ENCODE peak calls at places on chromosome 11, in six cellular contexts. G, F, W, Z, M and O are unnamed samples.

GRCh38 chr11:125942771-125943428 is 2.9 kb upstream of the VSIG10L2 start:
- DNase-seq in G (no peak), W (no peak), F (no peak), M (peak; percentile 40), Z (no peak), O (no peak)

GRCh38 chr11:11027271-11027670 is 169.4 kb upstream of the ZBED5 start:
- DNase-seq in Z (no peak), W (peak; percentile 1), M (no peak), F (no peak), G (peak; percentile 61), O (no peak)

GRCh38 chr11:70411713-70412452 is 13.6 kb downstream of the CTTN start:
- DNase-seq in M (no peak), G (no peak), Z (no peak), F (no peak), W (no peak), O (peak; percentile 71)

GRCh38 chr11:62489204-62489603 is 57.4 kb downstream of the AHNAK start:
- DNase-seq in W (no peak), F (no peak), G (no peak), M (no peak), Z (no peak), O (no peak)

GRCh38 chr11:375065-376025 is 6.0 kb downstream of the B4GALNT4 start:
- DNase-seq in F (no peak), W (no peak), Z (no peak), M (no peak), G (no peak), O (no peak)

GRCh38 chr11:87439981-87440760 is 402.4 kb downstream of the TMEM135 start:
- DNase-seq in M (no peak), G (no peak), W (no peak), F (no peak), Z (no peak), O (no peak)

GRCh38 chr11:100908746-100909145 is 220.9 kb downstream of the PGR start:
- DNase-seq in W (no peak), Z (no peak), G (peak; percentile 73), F (no peak), M (no peak), O (no peak)

GRCh38 chr11:45085657-45086501 is 60.6 kb upstream of the PRDM11 start:
- DNase-seq in F (no peak), W (no peak), G (no peak), Z (no peak), M (no peak), O (no peak)

GRCh38 chr11:14672635-14673034 is 29.0 kb downstream of the PDE3B start:
- DNase-seq in G (peak; percentile 10), F (no peak), Z (no peak), M (no peak), W (no peak), O (no peak)

GRCh38 chr11:108916935-108917334 is 252.1 kb downstream of the DDX10 start:
- DNase-seq in F (no peak), G (no peak), M (no peak), W (no peak), Z (no peak), O (no peak)

GRCh38 chr11:46376258-46377050 is 5.0 kb upstream of the MDK start:
- DNase-seq in Z (no peak), W (no peak), G (no peak), F (no peak), M (no peak), O (no peak)

GRCh38 chr11:77062924-77063323 is 3.8 kb upstream of the CAPN5 start:
- DNase-seq in W (no peak), G (no peak), F (no peak), Z (no peak), M (no peak), O (no peak)

GRCh38 chr11:5069272-5069671 is at the start of gene OR52E1:
- DNase-seq in G (no peak), W (no peak), M (no peak), Z (no peak), F (no peak), O (no peak)

GRCh38 chr11:18700375-18700774 is 1.8 kb downstream of the TMEM86A start:
- DNase-seq in F (no peak), Z (no peak), M (no peak), W (no peak), G (no peak), O (no peak)

GRCh38 chr11:121652982-121653381 is 200.2 kb upstream of the SORL1-AS1 start:
- DNase-seq in G (peak; percentile 40), Z (no peak), F (no peak), M (no peak), W (no peak), O (no peak)

GRCh38 chr11:16779436-16779835 is 41.0 kb downstream of the C11orf58 start:
- DNase-seq in F (no peak), G (no peak), M (peak; percentile 69), W (no peak), Z (no peak), O (peak; percentile 72)

GRCh38 chr11:103358251-103358650 is 249.0 kb downstream of the DYNC2H1 start:
- DNase-seq in Z (no peak), W (no peak), G (peak; percentile 42), M (no peak), F (no peak), O (no peak)

GRCh38 chr11:72793452-72794367 is at the start of gene STARD10:
- DNase-seq in M (peak; percentile 98), Z (peak; percentile 99), W (peak; percentile 94), F (peak; percentile 95), G (peak; percentile 96), O (peak; percentile 97)
- TF ChIP-seq CTCF in M (peak; percentile 95), Z (peak; percentile 99), W (peak; percentile 82), F (peak; percentile 98), G (peak; percentile 96), O (peak; percentile 100)

GRCh38 chr11:119054418-119054817 is 2.6 kb downstream of the HYOU1 start:
- DNase-seq in G (no peak), M (no peak), F (no peak), Z (no peak), W (no peak), O (no peak)

GRCh38 chr11:119056397-119056999 is 507 bp downstream of the HYOU1 start:
- DNase-seq in G (no peak), W (peak; percentile 38), Z (no peak), M (peak; percentile 75), F (peak; percentile 47), O (no peak)

GRCh38 chr11:119055901-119056300 is 1.1 kb downstream of the HYOU1 start:
- DNase-seq in G (peak; percentile 24), F (no peak), W (no peak), M (no peak), Z (no peak), O (no peak)

GRCh38 chr11:119061256-119061655 is 4.3 kb upstream of the HYOU1 start:
- DNase-seq in G (no peak), F (no peak), W (no peak), M (no peak), Z (no peak), O (no peak)

DNA sequence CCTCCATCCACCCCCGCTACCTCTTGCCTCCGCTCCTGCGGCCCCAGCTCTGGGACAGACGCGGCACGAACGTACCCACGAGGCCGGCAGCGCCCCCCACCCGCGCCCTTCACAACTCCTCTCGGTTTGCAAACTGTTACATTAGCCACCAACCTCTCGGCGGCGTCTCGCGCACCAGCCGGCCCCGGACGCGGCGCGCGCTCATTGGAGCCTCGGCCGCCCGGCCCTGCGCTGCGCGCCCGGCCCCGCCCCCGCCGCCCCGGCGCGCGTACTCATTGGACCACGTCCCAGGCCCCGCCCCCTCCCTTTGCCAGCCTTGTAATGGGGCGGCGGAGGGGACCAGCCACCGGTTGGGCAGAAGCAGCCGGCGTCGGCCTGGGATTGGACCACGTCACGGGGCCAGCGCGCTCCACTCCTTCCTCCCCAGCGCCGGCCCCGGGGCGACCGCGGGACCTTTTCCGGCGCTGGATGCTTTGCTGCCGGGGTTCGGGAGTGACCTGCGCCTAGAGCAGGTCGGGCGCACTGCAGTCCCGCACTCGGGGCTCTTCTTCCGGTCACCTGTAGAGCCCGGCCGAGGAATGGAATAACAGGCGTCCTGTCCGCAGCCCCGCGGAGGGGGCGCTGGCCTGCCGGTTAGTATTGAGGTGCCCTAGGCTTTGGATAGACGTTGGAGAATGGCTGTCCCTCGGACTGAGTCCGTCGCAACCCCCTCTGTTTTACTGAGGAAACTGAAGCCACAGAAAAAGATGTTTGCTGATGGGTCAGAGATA is at the start of gene HYOU1:
- DNase-seq in M (peak; percentile 99), F (peak; percentile 99), W (peak; percentile 98), Z (peak; percentile 96), G (peak; percentile 95), O (peak; percentile 99)
- TF ChIP-seq CTCF in M (peak; percentile 18), F (peak; percentile 2), W (no peak), Z (peak; percentile 24), G (peak; percentile 51), O (peak; percentile 61)

DNA sequence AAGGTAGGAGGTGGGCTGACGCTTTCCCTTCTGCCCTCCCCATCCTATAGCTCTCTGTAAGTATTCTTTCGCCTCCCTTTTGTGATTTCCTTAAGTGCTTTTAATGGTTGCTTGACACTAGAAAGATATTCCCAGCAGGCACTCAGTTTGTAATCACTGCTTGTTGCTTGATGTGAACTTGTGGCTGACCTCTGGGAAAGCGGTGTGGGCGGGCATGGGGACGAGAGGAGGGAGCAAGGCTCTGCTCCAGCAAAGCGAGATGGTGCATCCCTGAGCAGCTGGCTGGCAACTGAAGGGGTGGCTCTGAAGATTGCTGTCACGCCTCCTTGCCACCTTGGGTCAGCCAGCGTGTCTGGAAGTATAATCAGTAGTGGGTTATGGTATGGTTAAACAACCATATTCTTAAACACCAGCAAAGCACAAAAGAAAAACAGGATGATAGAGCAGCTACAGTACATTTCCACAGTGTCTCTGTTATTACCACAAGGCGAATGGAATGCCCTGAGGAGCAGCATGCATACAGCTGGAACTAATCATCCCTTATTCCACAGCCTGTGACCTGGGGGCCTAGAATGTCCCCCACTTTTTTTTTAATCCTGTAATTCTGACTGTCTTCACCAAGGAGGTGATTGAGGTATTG is 124.5 kb downstream of the TRIM44 start:
- DNase-seq in Z (no peak), F (no peak), M (no peak), W (no peak), G (peak; percentile 52), O (no peak)
- TF ChIP-seq CTCF in Z (no peak), F (no peak), M (no peak), W (no peak), G (no peak), O (no peak)

GRCh38 chr11:118341749-118342489 is 586 bp downstream of the CD3D start:
- DNase-seq in G (no peak), W (no peak), F (peak; percentile 29), M (no peak), Z (no peak), O (no peak)

GRCh38 chr11:118334746-118335145 is 7.8 kb downstream of the CD3D start:
- DNase-seq in G (no peak), Z (no peak), W (no peak), M (no peak), F (no peak), O (no peak)

GRCh38 chr11:118339281-118340045 is 3.0 kb downstream of the CD3D start:
- DNase-seq in F (no peak), W (no peak), M (no peak), G (no peak), Z (no peak), O (no peak)

GRCh38 chr11:118340437-118340836 is 2.1 kb downstream of the CD3D start:
- DNase-seq in G (no peak), W (no peak), F (no peak), M (no peak), Z (no peak), O (no peak)

GRCh38 chr11:118338637-118339061 is 3.9 kb downstream of the CD3D start:
- DNase-seq in G (no peak), W (no peak), Z (no peak), M (no peak), F (peak; percentile 88), O (no peak)
- TF ChIP-seq CTCF in G (no peak), W (no peak), Z (no peak), M (no peak), F (no peak), O (no peak)